ENCODE peak calls at places on chromosomes 11 and 22, in ten cellular contexts. P is tibial nerve, H is Panc1, V is dorsolateral prefrontal cortex, E is cardiac fibroblast, D is upper lobe of right lung, B is uterus, U is PC-3, Y is OCI-LY7, N is IMR-90. C is an unnamed sample.

GRCh38 chr11:76380161-76380976 is 563 bp downstream of the THAP12 start:
- DNase-seq in H (no peak), V (no peak), E (peak), Y (peak), D (peak), B (no peak), U (peak), N (peak), P (no peak), C (peak)

GRCh38 chr22:49900441-49901230 is 17.6 kb downstream of the ALG12 start:
- DNase-seq in U (no peak), V (no peak), P (no peak), B (no peak), D (peak), H (no peak), E (no peak), Y (no peak), N (no peak), C (no peak)

GRCh38 chr22:39487826-39488520 is 14.1 kb upstream of the MIEF1 start:
- DNase-seq in H (no peak), U (no peak), P (no peak), N (no peak), Y (no peak), V (no peak), D (peak), E (no peak), B (no peak), C (no peak)

GRCh38 chr11:60706931-60707330 is 7.5 kb downstream of the MS4A8 start:
- DNase-seq in Y (no peak), B (no peak), E (no peak), D (no peak), N (no peak), H (no peak), P (no peak), U (no peak), V (no peak), C (no peak)

GRCh38 chr11:94128171-94128745 is 383 bp upstream of the PANX1 start:
- DNase-seq in U (no peak), D (no peak), Y (peak), B (no peak), P (peak), V (no peak), H (no peak), N (no peak), E (no peak), C (peak)

GRCh38 chr11:116173946-116174911 is 598.6 kb downstream of the BUD13 start:
- DNase-seq in U (no peak), B (no peak), V (no peak), H (no peak), Y (no peak), E (no peak), N (no peak), D (no peak), P (no peak), C (no peak)

GRCh38 chr22:19070397-19071169 is 51.6 kb downstream of the DGCR2 start:
- DNase-seq in B (no peak), E (no peak), D (no peak), N (no peak), P (no peak), H (no peak), V (no peak), U (no peak), Y (no peak), C (no peak)

GRCh38 chr11:10638285-10638684 is 55.3 kb downstream of the IRAG1 start:
- DNase-seq in D (no peak), P (peak), U (no peak), V (peak), B (peak), N (no peak), H (no peak), Y (no peak), E (no peak), C (no peak)

GRCh38 chr11:125348141-125348651 is 147.9 kb downstream of the FEZ1 start:
- DNase-seq in D (peak), P (no peak), E (no peak), U (no peak), Y (no peak), V (no peak), N (no peak), H (no peak), B (no peak), C (no peak)

GRCh38 chr22:42286205-42286604 is 15.8 kb upstream of the TCF20 start:
- DNase-seq in P (no peak), U (no peak), N (no peak), V (no peak), D (no peak), H (no peak), E (no peak), B (no peak), Y (peak), C (no peak)

DNA sequence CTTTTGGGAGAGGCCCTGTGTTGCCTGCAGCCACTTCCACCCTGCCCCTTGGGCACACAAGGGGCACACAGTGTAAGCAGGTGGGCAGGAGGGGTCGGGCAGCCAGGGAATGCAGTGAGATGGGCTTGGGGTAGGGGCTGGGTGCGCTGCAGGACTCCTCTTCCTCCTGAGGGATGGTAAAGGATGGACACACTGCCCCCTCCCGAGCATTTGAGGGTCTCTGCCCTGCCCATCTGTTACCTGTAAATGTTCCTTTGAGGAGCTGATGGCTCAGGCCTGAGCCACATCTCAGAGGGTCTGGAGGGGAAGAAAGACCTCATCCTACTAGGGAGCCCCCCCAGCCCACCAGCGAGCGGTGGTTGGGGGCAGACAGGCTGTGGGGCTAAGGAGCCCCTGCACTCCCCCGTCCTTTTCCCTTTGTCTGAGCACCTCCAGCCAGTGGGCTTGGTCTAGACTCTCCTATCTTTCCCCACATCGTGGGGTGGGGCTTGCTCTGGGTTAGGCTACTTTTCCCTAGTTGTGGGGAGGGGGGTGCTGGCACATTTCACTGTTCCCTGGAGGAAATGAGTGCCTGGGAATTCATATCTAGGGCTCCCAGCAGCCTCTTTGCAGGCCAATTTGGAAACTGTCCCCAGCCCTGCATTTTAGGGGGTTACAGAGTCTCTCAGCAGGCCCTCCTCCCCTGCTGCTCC is 1.7 kb upstream of the TSSC4 start:
- DNase-seq in E (no peak), V (no peak), Y (no peak), H (no peak), B (no peak), P (no peak), U (no peak), D (no peak), N (no peak), C (no peak)
- H3K4me3 ChIP-seq in E (peak), V (peak), Y (peak), H (peak), B (no peak), P (no peak), U (peak), D (peak), N (no peak), C (peak)

GRCh38 chr11:86594746-86595145 is 77.7 kb downstream of the ME3 start:
- DNase-seq in E (peak), B (no peak), U (peak), D (no peak), Y (no peak), P (no peak), N (peak), H (no peak), V (no peak), C (peak)

GRCh38 chr11:86593833-86594232 is 78.6 kb downstream of the ME3 start:
- DNase-seq in P (no peak), D (no peak), V (no peak), N (no peak), Y (no peak), H (no peak), E (no peak), B (no peak), U (peak), C (no peak)

GRCh38 chr11:86592659-86593451 is 79.6 kb downstream of the ME3 start:
- DNase-seq in U (peak), E (peak), V (no peak), Y (peak), N (peak), D (no peak), P (peak), B (peak), H (peak), C (peak)

GRCh38 chr11:86595401-86595800 is 77.0 kb downstream of the ME3 start:
- DNase-seq in U (no peak), H (no peak), D (no peak), P (no peak), B (no peak), V (no peak), N (no peak), E (no peak), Y (no peak), C (no peak)

DNA sequence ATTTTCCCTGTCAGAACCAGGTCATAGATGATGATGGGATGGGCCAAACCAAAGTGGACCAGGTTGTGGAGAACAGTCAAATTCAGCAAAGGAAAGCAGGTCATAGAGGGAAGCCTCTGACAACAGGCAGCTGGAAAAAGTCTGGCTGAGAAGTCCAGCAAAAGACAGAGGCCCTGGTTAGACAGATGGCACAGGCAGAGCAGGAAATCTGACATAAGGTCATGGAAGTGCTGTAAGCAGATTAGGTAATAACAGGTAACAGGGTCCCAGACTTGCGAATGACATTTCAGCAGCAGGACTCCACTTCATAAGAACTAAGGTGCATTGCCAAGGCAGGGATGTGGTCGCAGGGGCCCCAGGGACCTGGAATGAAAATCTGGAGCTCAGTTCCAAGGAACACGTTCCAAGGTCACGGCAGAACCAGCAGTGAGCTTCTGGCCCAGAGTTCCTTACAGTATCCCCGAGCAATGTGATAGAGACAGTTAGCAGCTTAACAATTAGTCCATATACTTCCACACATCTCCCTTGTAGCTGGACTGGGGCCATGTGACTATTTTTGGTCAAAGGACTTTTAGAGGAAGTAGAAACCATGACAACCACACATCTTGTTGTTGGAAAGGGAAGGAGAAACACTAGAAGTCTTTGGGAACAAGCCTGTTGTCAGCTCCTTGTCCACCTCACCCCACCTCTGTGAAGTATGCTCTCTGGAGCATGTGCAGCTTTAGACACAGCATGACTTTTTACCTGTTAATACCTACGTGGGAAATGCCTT is 75.4 kb downstream of the ME3 start:
- DNase-seq in U (no peak), E (peak), Y (no peak), V (no peak), P (peak), H (no peak), N (peak), B (no peak), D (no peak), C (no peak)
- TF ChIP-seq CTCF in U (no peak), E (no peak), Y (no peak), V (no peak), P (no peak), H (no peak), N (no peak), B (no peak), D (no peak), C (no peak)

GRCh38 chr11:65538915-65539374 is 14.1 kb downstream of the SCYL1 start:
- DNase-seq in E (no peak), P (no peak), D (no peak), N (no peak), Y (no peak), H (no peak), U (no peak), V (no peak), B (no peak), C (no peak)
- H3K4me3 ChIP-seq in E (no peak), P (no peak), D (no peak), N (no peak), Y (no peak), H (no peak), U (no peak), V (no peak), B (no peak), C (no peak)

DNA sequence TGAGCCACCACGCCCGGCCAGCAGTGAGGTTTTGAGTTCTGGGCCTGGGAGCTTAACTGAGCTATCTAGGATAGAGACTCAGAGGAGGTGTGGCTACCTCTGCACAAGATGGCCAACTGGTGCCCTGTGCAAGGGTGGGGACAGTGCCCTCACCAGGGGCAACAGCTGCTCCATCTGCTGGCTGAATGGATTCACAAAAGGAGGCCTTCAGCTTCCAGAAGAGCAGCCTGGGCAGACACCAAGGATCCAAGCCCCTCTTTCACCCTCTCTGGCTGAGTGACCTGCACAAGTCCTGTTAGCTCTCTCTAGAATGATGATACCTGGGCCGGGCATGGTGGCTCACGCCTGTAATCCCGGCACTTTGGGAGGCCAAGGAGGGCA is 33.5 kb upstream of the BAIAP2L2 start:
- DNase-seq in V (no peak), N (no peak), Y (no peak), P (no peak), H (no peak), B (no peak), E (no peak), D (peak), U (peak), C (no peak)
- TF ChIP-seq CTCF in V (no peak), N (no peak), Y (no peak), P (no peak), H (no peak), B (no peak), E (no peak), D (no peak), U (peak), C (no peak)